ENCODE peak calls at places on chromosomes 7 and 10, in nine cellular contexts. A, D, G, I, S, N, H, R and T are unnamed samples.

GRCh38 chr10:119517235-119518141 is 25.0 kb downstream of the RGS10 start:
- DNase-seq in A (no peak), D (peak; percentile 59), G (no peak), I (no peak), S (no peak), N (peak; percentile 46), H (peak; percentile 63), R (peak; percentile 23), T (peak; percentile 31)

GRCh38 chr10:69088801-69089501 is 1.0 kb downstream of the SRGN start:
- DNase-seq in A (no peak), D (peak; percentile 61), G (peak; percentile 72), I (no peak), S (peak; percentile 92), N (no peak), H (peak; percentile 52), R (peak; percentile 98), T (peak; percentile 47)

GRCh38 chr7:141161959-141162547 is 88.2 kb downstream of the TMEM178B start:
- DNase-seq in A (no peak), D (no peak), G (no peak), I (no peak), S (no peak), N (no peak), H (no peak), R (no peak), T (no peak)

GRCh38 chr10:66788142-66788541 is 137.7 kb upstream of the LRRTM3 start:
- DNase-seq in A (no peak), D (no peak), G (no peak), I (no peak), S (no peak), N (no peak), H (no peak), R (no peak), T (no peak)

GRCh38 chr7:12257582-12257981 is 46.5 kb downstream of the TMEM106B start:
- DNase-seq in A (no peak), D (peak; percentile 86), G (peak; percentile 72), I (no peak), S (peak; percentile 6), N (no peak), H (peak; percentile 39), R (peak; percentile 15), T (peak; percentile 58)

GRCh38 chr10:7300327-7300726 is 110.5 kb downstream of the SFMBT2 start:
- DNase-seq in A (no peak), D (no peak), G (peak; percentile 61), I (no peak), S (no peak), N (peak; percentile 82), H (peak; percentile 37), R (peak; percentile 33), T (peak; percentile 38)

GRCh38 chr10:94085766-94086437 is 92.2 kb downstream of the PLCE1 start:
- DNase-seq in A (no peak), D (no peak), G (no peak), I (no peak), S (no peak), N (no peak), H (no peak), R (no peak), T (no peak)

GRCh38 chr7:50212666-50213621 is 91.6 kb upstream of the IKZF1 start:
- DNase-seq in A (no peak), D (no peak), G (no peak), I (no peak), S (no peak), N (peak; percentile 32), H (no peak), R (no peak), T (no peak)

GRCh38 chr10:125157473-125157865 is 2.9 kb downstream of the CTBP2 start:
- DNase-seq in A (no peak), D (no peak), G (peak; percentile 30), I (no peak), S (no peak), N (no peak), H (no peak), R (no peak), T (peak; percentile 33)
- H3K9ac ChIP-seq in A (peak overlapping the region; percentile 82), D (no peak overlapping the region), G (peak overlapping the region; percentile 45), I (peak overlapping the region; percentile 69), S (peak overlapping the region; percentile 27), N (peak overlapping the region; percentile 23), H (peak overlapping the region; percentile 21), R (peak overlapping the region; percentile 87), T (peak overlapping the region; percentile 88)

DNA sequence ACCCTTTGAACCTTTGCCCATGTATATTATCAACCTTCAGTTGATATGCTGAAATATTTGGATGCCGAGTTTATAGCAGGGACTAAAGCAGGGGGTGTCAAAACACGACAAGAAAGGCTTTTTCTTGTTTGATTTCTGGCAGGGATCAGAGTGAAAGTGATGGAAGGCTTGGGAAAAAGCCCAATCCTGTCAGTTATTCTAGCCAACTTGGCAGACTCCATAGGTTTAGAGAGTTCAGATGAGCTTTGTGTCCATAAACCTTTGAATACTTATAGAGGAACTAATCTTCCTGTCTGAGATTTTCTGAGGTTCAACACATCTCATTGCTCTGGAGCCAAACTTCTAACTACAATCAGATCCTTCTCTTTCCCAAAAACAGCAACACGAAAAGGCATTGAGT is 47.4 kb downstream of the INHBA start:
- DNase-seq in A (no peak), D (no peak), G (no peak), I (no peak), S (no peak), N (no peak), H (no peak), R (no peak), T (no peak)
- H3K27ac ChIP-seq in A (no peak overlapping the region), D (no peak overlapping the region), G (no peak overlapping the region), I (no peak overlapping the region), S (no peak overlapping the region), N (no peak overlapping the region), H (no peak overlapping the region), R (no peak overlapping the region), T (no peak overlapping the region)

GRCh38 chr7:90230834-90231233 is 14.1 kb upstream of the CFAP69 start:
- DNase-seq in A (no peak), D (no peak), G (no peak), I (no peak), S (no peak), N (no peak), H (no peak), R (no peak), T (no peak)
- H3K9ac ChIP-seq in A (peak overlapping the region; percentile 35), D (no peak overlapping the region), G (no peak overlapping the region), I (no peak overlapping the region), S (no peak overlapping the region), N (no peak overlapping the region), H (no peak overlapping the region), R (no peak overlapping the region), T (no peak overlapping the region)

DNA sequence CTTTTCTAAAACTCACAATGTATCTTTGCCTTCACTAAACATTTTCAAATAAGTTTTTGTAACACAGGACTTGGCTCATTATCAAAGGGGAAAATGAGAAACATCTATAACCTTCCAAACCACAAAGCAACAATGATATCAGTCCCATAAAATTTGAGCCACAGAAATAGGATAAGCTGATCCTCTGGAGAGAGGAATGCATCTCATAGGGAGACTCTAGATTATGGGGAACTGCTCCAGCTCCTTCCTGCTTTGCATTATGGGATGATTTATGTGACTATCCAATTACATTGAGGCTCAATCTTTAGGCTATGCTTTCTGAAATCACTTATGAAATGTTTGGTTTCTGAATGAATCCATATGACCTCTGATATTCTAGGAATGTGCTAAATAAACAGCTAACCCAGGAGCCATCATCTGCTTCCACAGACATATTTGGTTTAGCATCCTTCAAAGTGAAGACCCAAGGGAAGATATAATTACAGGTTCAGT is 70.4 kb downstream of the CUBN start:
- DNase-seq in A (no peak), D (no peak), G (peak; percentile 92), I (no peak), S (no peak), N (no peak), H (peak; percentile 95), R (peak; percentile 66), T (peak; percentile 80)
- H3K27ac ChIP-seq in A (no peak overlapping the region), D (no peak overlapping the region), G (peak overlapping the region; percentile 59), I (no peak overlapping the region), S (no peak overlapping the region), N (no peak overlapping the region), H (no peak overlapping the region), R (peak overlapping the region; percentile 7), T (peak overlapping the region; percentile 61)

GRCh38 chr7:5320391-5320790 is 37.6 kb downstream of the SLC29A4 start:
- DNase-seq in A (no peak), D (no peak), G (no peak), I (no peak), S (no peak), N (peak; percentile 45), H (no peak), R (no peak), T (no peak)

GRCh38 chr7:5320802-5321396 is 38.2 kb downstream of the SLC29A4 start:
- DNase-seq in A (no peak), D (no peak), G (no peak), I (no peak), S (no peak), N (no peak), H (no peak), R (no peak), T (no peak)

GRCh38 chr7:5324961-5325360 is 42.2 kb downstream of the SLC29A4 start:
- DNase-seq in A (no peak), D (no peak), G (no peak), I (no peak), S (no peak), N (no peak), H (no peak), R (no peak), T (no peak)

DNA sequence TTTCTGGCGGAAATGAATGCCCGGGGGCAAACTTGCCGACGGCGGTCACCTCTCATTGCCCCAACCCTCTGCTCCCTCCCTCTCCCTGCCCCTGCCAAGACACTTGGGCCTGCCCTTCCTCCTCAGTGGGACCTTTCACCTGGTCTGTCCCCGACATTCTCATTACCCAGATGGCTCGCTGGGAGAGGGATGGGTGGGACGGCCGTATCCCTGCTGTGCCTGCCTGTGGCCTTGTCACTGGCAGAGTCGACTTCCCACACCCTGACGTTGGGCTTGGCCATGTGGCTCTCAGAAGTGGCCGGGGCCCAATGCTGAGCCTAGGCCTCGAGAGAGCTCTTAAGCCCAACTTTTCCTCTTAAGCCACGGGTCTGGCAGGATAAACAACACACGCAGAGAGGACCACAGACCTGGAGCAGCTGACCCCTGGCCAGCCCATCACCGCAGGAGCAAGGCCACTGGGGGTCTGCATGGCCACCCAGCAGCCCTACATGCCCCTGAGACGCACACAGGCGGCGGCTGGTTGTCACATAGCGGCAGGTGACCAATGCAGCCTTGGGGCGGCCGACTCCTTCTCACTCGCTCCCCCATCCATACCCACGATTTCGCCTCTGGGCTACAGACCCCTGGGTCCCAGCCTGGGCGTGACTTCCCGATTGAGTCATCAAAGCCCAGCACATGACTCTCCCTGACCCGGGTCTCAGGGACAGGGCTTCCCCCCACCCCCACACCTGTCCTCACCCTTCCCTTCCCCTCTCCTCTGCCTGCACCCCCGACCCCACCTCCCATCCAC is 40.1 kb downstream of the SLC29A4 start:
- DNase-seq in A (no peak), D (no peak), G (no peak), I (no peak), S (no peak), N (peak; percentile 45), H (no peak), R (no peak), T (no peak)
- H3K9ac ChIP-seq in A (no peak overlapping the region), D (no peak overlapping the region), G (no peak overlapping the region), I (no peak overlapping the region), S (no peak overlapping the region), N (no peak overlapping the region), H (no peak overlapping the region), R (no peak overlapping the region), T (no peak overlapping the region)